ENCODE peak calls at places on chromosomes 4 and X, in nine cellular contexts. D is fibroblast of mammary gland; T is tibial nerve; H is stimulated activated CD4-positive, alpha-beta T cell treated with anti-CD3 and anti-CD28 coated beads, Interleukin-4, amount 100 ng/mL, for 4 hours; U is NCI-H524; S is endothelial cell; P is mucosa of descending colon; I is epithelial cell of esophagus; G is bronchial epithelial cell. Z is an unnamed sample.

GRCh38 chrX:46582964-46583363 is 9.4 kb downstream of the CHST7 start:
- DNase-seq in D (peak), T (peak), H (no peak), U (no peak), S (no peak), P (no peak), I (peak), G (peak), Z (peak)

GRCh38 chr4:57374866-57375595 is 264.8 kb upstream of the IGFBP7 start:
- DNase-seq in D (no peak), T (no peak), H (no peak), U (no peak), S (no peak), P (no peak), I (no peak), G (no peak), Z (no peak)

GRCh38 chr4:48943387-48943786 is 36.8 kb upstream of the OCIAD2 start:
- DNase-seq in D (no peak), T (no peak), H (no peak), U (no peak), S (no peak), P (peak), I (peak), G (peak), Z (no peak)

GRCh38 chrX:13290891-13291614 is 28.8 kb downstream of the ATXN3L start:
- DNase-seq in D (no peak), T (no peak), H (no peak), U (no peak), S (no peak), P (no peak), I (no peak), G (no peak), Z (no peak)

GRCh38 chr4:173382349-173382748 is 11.6 kb downstream of the SAP30 start:
- DNase-seq in D (no peak), T (no peak), H (no peak), U (no peak), S (no peak), P (no peak), I (no peak), G (no peak), Z (no peak)

GRCh38 chrX:48854898-48855297 is 19.5 kb upstream of the PCSK1N start:
- DNase-seq in D (no peak), T (no peak), H (no peak), U (no peak), S (no peak), P (no peak), I (peak), G (peak), Z (peak)

GRCh38 chrX:19382500-19383145 is 38.9 kb downstream of the PDHA1 start:
- DNase-seq in D (peak), T (peak), H (peak), U (no peak), S (peak), P (peak), I (peak), G (peak), Z (peak)

GRCh38 chr4:153387981-153388380 is 43.5 kb downstream of the MND1 start:
- DNase-seq in D (no peak), T (no peak), H (no peak), U (no peak), S (no peak), P (no peak), I (no peak), G (no peak), Z (no peak)

GRCh38 chrX:134210465-134210864 is 26.5 kb upstream of the CCDC160 start:
- DNase-seq in D (no peak), T (no peak), H (no peak), U (no peak), S (no peak), P (no peak), I (no peak), G (no peak), Z (no peak)

GRCh38 chr4:40718571-40718970 is 31.2 kb upstream of the NSUN7 start:
- DNase-seq in D (no peak), T (no peak), H (no peak), U (no peak), S (no peak), P (peak), I (no peak), G (no peak), Z (no peak)

GRCh38 chr4:110400071-110400470 is 75.9 kb upstream of the ENPEP start:
- DNase-seq in D (no peak), T (no peak), H (no peak), U (no peak), S (no peak), P (peak), I (no peak), G (no peak), Z (no peak)

GRCh38 chr4:19580090-19580489 is 671.6 kb upstream of the SLIT2 start:
- DNase-seq in D (peak), T (no peak), H (no peak), U (no peak), S (no peak), P (no peak), I (peak), G (peak), Z (peak)

GRCh38 chr4:6923507-6923906 is 13.9 kb downstream of the TBC1D14 start:
- DNase-seq in D (no peak), T (no peak), H (no peak), U (no peak), S (no peak), P (no peak), I (no peak), G (no peak), Z (no peak)

GRCh38 chr4:7766086-7766485 is 173.6 kb downstream of the AFAP1 start:
- DNase-seq in D (no peak), T (no peak), H (no peak), U (no peak), S (no peak), P (no peak), I (no peak), G (no peak), Z (no peak)

GRCh38 chrX:133698298-133698697 is 283.0 kb upstream of the GPC4 start:
- DNase-seq in D (peak), T (no peak), H (no peak), U (no peak), S (no peak), P (no peak), I (peak), G (peak), Z (no peak)

GRCh38 chr4:13325744-13326143 is 158.4 kb downstream of the RAB28 start:
- DNase-seq in D (no peak), T (no peak), H (no peak), U (no peak), S (no peak), P (no peak), I (peak), G (peak), Z (no peak)

GRCh38 chrX:104566921-104567501 is 1.0 kb downstream of the IL1RAPL2 start:
- DNase-seq in D (no peak), T (no peak), H (no peak), U (no peak), S (peak), P (no peak), I (peak), G (no peak), Z (no peak)

GRCh38 chrX:31590581-31591113 is 518.8 kb upstream of the FTHL17 start:
- DNase-seq in D (peak), T (no peak), H (no peak), U (no peak), S (no peak), P (no peak), I (peak), G (peak), Z (peak)

GRCh38 chrX:14038375-14039077 is 8.8 kb upstream of the GEMIN8 start:
- DNase-seq in D (no peak), T (no peak), H (no peak), U (no peak), S (no peak), P (no peak), I (no peak), G (no peak), Z (no peak)

GRCh38 chrX:3271485-3272186 is 74.8 kb downstream of the MXRA5 start:
- DNase-seq in D (peak), T (no peak), H (no peak), U (no peak), S (no peak), P (no peak), I (peak), G (peak), Z (peak)

GRCh38 chr4:82951196-82951595 is 50.7 kb downstream of the THAP9 start:
- DNase-seq in D (no peak), T (no peak), H (no peak), U (no peak), S (no peak), P (no peak), I (peak), G (peak), Z (peak)

GRCh38 chr4:11223261-11223660 is 205.4 kb downstream of the HS3ST1 start:
- DNase-seq in D (no peak), T (no peak), H (no peak), U (no peak), S (no peak), P (no peak), I (no peak), G (no peak), Z (no peak)

GRCh38 chr4:159547645-159548308 is 444.9 kb downstream of the RAPGEF2 start:
- DNase-seq in D (peak), T (no peak), H (no peak), U (no peak), S (no peak), P (no peak), I (peak), G (peak), Z (peak)

GRCh38 chr4:137674066-137674465 is 141.8 kb upstream of the PCDH18 start:
- DNase-seq in D (peak), T (no peak), H (no peak), U (no peak), S (no peak), P (no peak), I (peak), G (peak), Z (peak)

GRCh38 chr4:79947386-79947785 is 125.6 kb downstream of the ANTXR2 start:
- DNase-seq in D (no peak), T (no peak), H (no peak), U (no peak), S (no peak), P (no peak), I (no peak), G (no peak), Z (no peak)

GRCh38 chrX:134692990-134693389 is 34.7 kb upstream of the PLAC1 start:
- DNase-seq in D (peak), T (no peak), H (no peak), U (no peak), S (no peak), P (no peak), I (peak), G (peak), Z (peak)

GRCh38 chr4:159101983-159102622 is 776 bp upstream of the RAPGEF2 start:
- DNase-seq in D (no peak), T (peak), H (no peak), U (no peak), S (no peak), P (no peak), I (no peak), G (no peak), Z (no peak)

GRCh38 chr4:133124746-133125145 is 24.3 kb upstream of the PCDH10 start:
- DNase-seq in D (no peak), T (no peak), H (no peak), U (peak), S (no peak), P (no peak), I (no peak), G (no peak), Z (no peak)

GRCh38 chrX:47502591-47503222 is 19.7 kb upstream of the ZNF41 start:
- DNase-seq in D (peak), T (no peak), H (no peak), U (no peak), S (no peak), P (no peak), I (peak), G (no peak), Z (peak)

GRCh38 chrX:136780738-136781137 is at the start of gene ARHGEF6:
- DNase-seq in D (no peak), T (no peak), H (no peak), U (peak), S (no peak), P (peak), I (no peak), G (no peak), Z (peak)

GRCh38 chr4:184250795-184251679 is 33.4 kb upstream of the ENPP6 start:
- DNase-seq in D (peak), T (no peak), H (no peak), U (peak), S (no peak), P (no peak), I (peak), G (peak), Z (peak)

GRCh38 chrX:105645667-105646354 is 176.5 kb upstream of the NRK start:
- DNase-seq in D (peak), T (no peak), H (no peak), U (no peak), S (no peak), P (no peak), I (peak), G (peak), Z (peak)

GRCh38 chr4:99300934-99301333 is 10.1 kb upstream of the ADH1A start:
- DNase-seq in D (peak), T (peak), H (no peak), U (peak), S (no peak), P (peak), I (peak), G (peak), Z (peak)